ENCODE peak calls at places on chromosomes 2 and 18, in four cellular contexts. One of them, this sample, is unnamed.

GRCh38 chr2:65220432-65221131 is 7.0 kb upstream of the ACTR2 start:
- DNase-seq in fibroblast of lung: peak
- DNase-seq in GM23338: no peak
- DNase-seq in SJSA1: no peak
- DNase-seq in this sample: no peak

GRCh38 chr2:233041722-233042323 is 9.4 kb downstream of the NEU2 start:
- DNase-seq in fibroblast of lung: no peak
- DNase-seq in GM23338: no peak
- DNase-seq in SJSA1: no peak
- DNase-seq in this sample: no peak

GRCh38 chr2:175855794-175856453 is 146.1 kb downstream of the LNPK start:
- DNase-seq in fibroblast of lung: peak
- DNase-seq in GM23338: no peak
- DNase-seq in SJSA1: peak
- DNase-seq in this sample: no peak

GRCh38 chr2:3662239-3662638 is 4.2 kb downstream of the ALLC start:
- DNase-seq in fibroblast of lung: no peak
- DNase-seq in GM23338: peak
- DNase-seq in SJSA1: no peak
- DNase-seq in this sample: no peak

GRCh38 chr18:13548944-13549878 is 177.1 kb downstream of the FAM210A start:
- DNase-seq in fibroblast of lung: no peak
- DNase-seq in GM23338: no peak
- DNase-seq in SJSA1: no peak
- DNase-seq in this sample: no peak

GRCh38 chr2:101386599-101387150 is 628 bp downstream of the CREG2 start:
- DNase-seq in fibroblast of lung: no peak
- DNase-seq in GM23338: peak
- DNase-seq in SJSA1: no peak
- DNase-seq in this sample: no peak

GRCh38 chr2:64211471-64211870 is 67.3 kb upstream of the PELI1 start:
- DNase-seq in fibroblast of lung: no peak
- DNase-seq in GM23338: no peak
- DNase-seq in SJSA1: no peak
- DNase-seq in this sample: no peak

GRCh38 chr18:21064347-21064746 is 47.3 kb downstream of the ROCK1 start:
- DNase-seq in fibroblast of lung: peak
- DNase-seq in GM23338: no peak
- DNase-seq in SJSA1: no peak
- DNase-seq in this sample: no peak

GRCh38 chr18:47797126-47797525 is 133.3 kb downstream of the SMAD2 start:
- DNase-seq in fibroblast of lung: no peak
- DNase-seq in GM23338: no peak
- DNase-seq in SJSA1: no peak
- DNase-seq in this sample: no peak

GRCh38 chr2:99841749-99842148 is 300.6 kb downstream of the AFF3 start:
- DNase-seq in fibroblast of lung: peak
- DNase-seq in GM23338: no peak
- DNase-seq in SJSA1: no peak
- DNase-seq in this sample: no peak

GRCh38 chr2:68206779-68207178 is 45.6 kb downstream of the PPP3R1 start:
- DNase-seq in fibroblast of lung: no peak
- DNase-seq in GM23338: no peak
- DNase-seq in SJSA1: no peak
- DNase-seq in this sample: no peak

GRCh38 chr2:68200157-68200787 is 42.6 kb downstream of the PNO1 start:
- DNase-seq in fibroblast of lung: no peak
- DNase-seq in GM23338: no peak
- DNase-seq in SJSA1: no peak
- DNase-seq in this sample: no peak

DNA sequence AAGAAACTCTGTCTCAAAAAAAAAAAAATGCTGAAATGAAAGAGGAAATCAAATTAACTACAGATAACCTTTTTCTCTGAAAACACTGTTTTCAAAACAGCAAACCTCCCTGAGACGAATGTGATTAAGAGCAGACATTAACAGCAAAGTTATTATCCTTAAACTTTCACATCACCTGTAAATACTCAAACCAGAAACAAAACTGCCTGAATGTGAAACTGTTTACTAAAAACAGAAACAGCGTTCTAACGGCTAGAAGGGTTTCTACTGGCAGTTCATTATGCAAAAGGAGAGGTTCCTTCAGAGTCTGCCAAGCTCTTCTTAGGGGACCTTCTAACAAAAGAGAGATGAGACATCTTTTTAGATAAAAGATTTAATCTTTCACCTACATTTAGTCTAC is 45.9 kb downstream of the PNO1 start:
- DNase-seq in fibroblast of lung: no peak
- DNase-seq in GM23338: no peak
- DNase-seq in SJSA1: no peak
- DNase-seq in this sample: no peak
- H3K4me3 ChIP-seq in fibroblast of lung: peak
- H3K4me3 ChIP-seq in GM23338: no peak
- H3K4me3 ChIP-seq in SJSA1: no peak
- H3K4me3 ChIP-seq in this sample: peak

DNA sequence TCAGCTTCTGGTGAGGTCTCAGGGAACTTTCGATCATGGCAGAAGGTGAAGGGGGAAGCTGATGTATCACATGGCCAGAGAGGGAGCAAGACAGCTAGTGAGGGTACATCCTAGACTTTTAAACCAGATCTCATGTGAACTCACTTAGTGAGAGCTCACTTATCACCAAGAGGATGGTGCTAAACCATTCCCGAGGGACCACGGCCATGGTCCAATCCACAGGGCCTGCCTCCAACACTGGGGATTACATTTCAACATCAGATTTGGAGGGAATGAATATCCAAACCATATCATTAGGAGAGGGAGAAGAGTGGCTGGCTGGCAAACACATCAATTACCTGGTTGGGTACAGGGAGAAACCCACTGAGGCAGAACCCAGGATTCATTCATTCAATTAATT is 75.7 kb upstream of the HAAO start:
- DNase-seq in fibroblast of lung: no peak
- DNase-seq in GM23338: no peak
- DNase-seq in SJSA1: no peak
- DNase-seq in this sample: no peak
- H3K27ac ChIP-seq in fibroblast of lung: no peak
- H3K27ac ChIP-seq in GM23338: no peak
- H3K27ac ChIP-seq in SJSA1: no peak
- H3K27ac ChIP-seq in this sample: no peak

GRCh38 chr18:55244520-55244919 is 285.3 kb upstream of the CCDC68 start:
- DNase-seq in fibroblast of lung: no peak
- DNase-seq in GM23338: no peak
- DNase-seq in SJSA1: no peak
- DNase-seq in this sample: no peak
- H3K4me3 ChIP-seq in fibroblast of lung: no peak
- H3K4me3 ChIP-seq in GM23338: no peak
- H3K4me3 ChIP-seq in SJSA1: no peak
- H3K4me3 ChIP-seq in this sample: no peak

DNA sequence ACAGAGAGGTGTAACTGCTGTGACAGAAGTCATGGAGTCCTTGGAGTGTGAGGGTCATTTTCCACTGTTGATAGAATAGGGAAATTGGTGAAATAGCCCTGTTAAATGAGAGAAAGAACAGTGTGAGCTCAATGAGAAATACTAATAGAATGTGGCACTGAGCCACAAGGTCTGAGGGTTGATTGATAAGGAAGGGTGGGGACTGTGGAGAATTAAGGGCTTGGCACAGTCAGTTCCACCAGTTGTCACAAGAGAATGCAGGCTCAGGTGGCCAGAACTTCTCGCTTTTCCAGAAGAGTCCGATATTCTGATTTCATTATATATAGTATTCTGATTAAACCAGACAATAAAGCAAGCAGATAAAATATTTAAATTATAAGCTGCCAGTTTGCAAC is 9.1 kb upstream of the IL1RN start:
- DNase-seq in fibroblast of lung: no peak
- DNase-seq in GM23338: no peak
- DNase-seq in SJSA1: no peak
- DNase-seq in this sample: no peak
- H3K27ac ChIP-seq in fibroblast of lung: no peak
- H3K27ac ChIP-seq in GM23338: no peak
- H3K27ac ChIP-seq in SJSA1: no peak
- H3K27ac ChIP-seq in this sample: no peak

GRCh38 chr2:58428553-58429284 is 187.6 kb upstream of the FANCL start:
- DNase-seq in fibroblast of lung: peak
- DNase-seq in GM23338: peak
- DNase-seq in SJSA1: no peak
- DNase-seq in this sample: no peak

GRCh38 chr2:58429285-58429874 is 188.3 kb upstream of the FANCL start:
- DNase-seq in fibroblast of lung: no peak
- DNase-seq in GM23338: peak
- DNase-seq in SJSA1: no peak
- DNase-seq in this sample: no peak

GRCh38 chr2:58425368-58425767 is 184.2 kb upstream of the FANCL start:
- DNase-seq in fibroblast of lung: no peak
- DNase-seq in GM23338: no peak
- DNase-seq in SJSA1: no peak
- DNase-seq in this sample: no peak

GRCh38 chr2:58428286-58428552 is 187.1 kb upstream of the FANCL start:
- DNase-seq in fibroblast of lung: peak
- DNase-seq in GM23338: peak
- DNase-seq in SJSA1: peak
- DNase-seq in this sample: no peak

DNA sequence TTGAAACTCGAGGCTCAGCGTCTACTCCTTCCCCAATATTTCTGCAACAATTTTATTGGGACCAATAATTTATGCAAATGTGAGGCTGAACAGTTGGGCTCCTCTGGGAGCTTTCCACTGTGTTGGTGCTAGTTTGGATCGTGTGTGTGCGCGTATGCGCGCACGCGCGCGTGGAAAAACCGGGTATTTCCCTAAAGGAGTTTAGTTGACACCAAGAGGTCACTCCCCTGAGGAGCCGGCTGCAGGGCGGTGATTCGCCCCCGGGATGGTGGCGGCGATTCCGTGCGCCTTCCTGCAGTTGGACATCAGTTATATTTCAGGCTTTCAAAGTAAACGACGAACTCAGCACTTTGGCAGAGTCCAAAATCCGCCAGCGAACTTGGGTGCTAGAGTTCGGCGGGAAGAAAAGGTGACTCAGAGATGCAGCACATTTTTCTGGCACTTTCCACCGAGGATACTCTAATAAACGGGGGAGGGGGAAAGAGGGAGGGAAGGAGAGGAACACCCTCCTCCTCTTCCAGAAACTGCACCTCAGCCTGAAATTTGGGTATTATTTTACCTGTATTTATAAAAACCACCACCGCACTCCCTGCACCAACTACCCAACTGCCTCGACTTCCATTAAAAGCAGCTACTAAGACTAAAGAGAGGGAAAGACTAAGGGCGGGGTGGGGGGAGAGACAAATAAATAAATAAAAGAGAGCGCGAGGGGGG is 186.6 kb upstream of the FANCL start:
- DNase-seq in fibroblast of lung: peak
- DNase-seq in GM23338: peak
- DNase-seq in SJSA1: peak
- DNase-seq in this sample: no peak
- H3K4me3 ChIP-seq in fibroblast of lung: peak
- H3K4me3 ChIP-seq in GM23338: peak
- H3K4me3 ChIP-seq in SJSA1: peak
- H3K4me3 ChIP-seq in this sample: no peak

DNA sequence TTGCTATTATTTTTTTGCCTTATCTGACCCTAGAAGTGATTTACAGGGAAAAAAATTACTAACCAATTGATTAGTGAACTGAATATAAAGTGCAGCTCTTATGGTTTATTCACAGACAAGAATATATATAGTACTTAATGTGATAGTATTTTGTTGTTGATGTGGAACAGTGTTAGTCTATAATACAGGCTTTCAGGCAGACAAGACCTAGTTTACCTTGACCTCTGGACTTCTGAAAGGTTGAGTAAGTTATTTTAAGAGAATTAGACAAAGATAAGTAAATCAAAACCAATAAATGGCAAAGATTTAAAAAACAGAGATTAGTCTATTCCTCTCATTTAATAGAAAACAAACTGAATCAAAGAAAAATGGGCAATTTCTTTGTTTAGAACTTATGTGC is 46.0 kb downstream of the SCN1A start:
- DNase-seq in fibroblast of lung: no peak
- DNase-seq in GM23338: no peak
- DNase-seq in SJSA1: no peak
- DNase-seq in this sample: no peak
- H3K27ac ChIP-seq in fibroblast of lung: no peak
- H3K27ac ChIP-seq in GM23338: no peak
- H3K27ac ChIP-seq in SJSA1: no peak
- H3K27ac ChIP-seq in this sample: no peak

DNA sequence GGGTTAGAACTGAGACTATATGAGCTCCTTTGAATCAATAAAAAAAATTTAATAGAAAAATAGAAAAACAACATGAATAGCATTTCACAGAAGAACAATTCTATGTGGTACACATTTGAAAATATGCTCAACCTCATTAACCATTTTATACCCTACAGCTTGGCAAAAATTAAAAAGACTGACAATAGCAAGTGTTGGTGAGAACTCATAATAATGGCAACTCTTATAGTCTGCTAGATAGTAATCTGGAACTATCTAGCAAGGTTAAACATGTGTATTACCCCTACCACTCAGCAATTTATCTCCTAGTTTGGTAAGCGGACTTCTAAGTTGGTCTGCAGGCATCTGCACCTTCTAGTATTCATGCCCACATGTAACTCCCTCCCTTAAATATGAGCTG is 67.8 kb downstream of the CYBRD1 start:
- DNase-seq in fibroblast of lung: no peak
- DNase-seq in GM23338: no peak
- DNase-seq in SJSA1: no peak
- DNase-seq in this sample: no peak
- H3K4me3 ChIP-seq in fibroblast of lung: no peak
- H3K4me3 ChIP-seq in GM23338: no peak
- H3K4me3 ChIP-seq in SJSA1: no peak
- H3K4me3 ChIP-seq in this sample: no peak

GRCh38 chr2:195594916-195595694 is 61.9 kb upstream of the SLC39A10 start:
- DNase-seq in fibroblast of lung: no peak
- DNase-seq in GM23338: no peak
- DNase-seq in SJSA1: no peak
- DNase-seq in this sample: no peak
- H3K27ac ChIP-seq in fibroblast of lung: no peak
- H3K27ac ChIP-seq in GM23338: peak
- H3K27ac ChIP-seq in SJSA1: no peak
- H3K27ac ChIP-seq in this sample: no peak